ENCODE peak calls at places on chromosomes 6 and 20, in six cellular contexts. V, L, R, D, Q and E are unnamed samples.

GRCh38 chr6:56279346-56280080 is 32.1 kb upstream of the COL21A1 start:
- DNase-seq in V (no peak), L (peak), R (no peak), D (peak), Q (no peak), E (no peak)

GRCh38 chr6:26594730-26595632 is 1.8 kb upstream of the ABT1 start:
- DNase-seq in V (peak), L (peak), R (no peak), D (peak), Q (peak), E (peak)

GRCh38 chr6:152096863-152097496 is 289.5 kb downstream of the ESR1 start:
- DNase-seq in V (no peak), L (peak), R (no peak), D (no peak), Q (no peak), E (peak)

GRCh38 chr20:50271674-50272412 is 81.2 kb downstream of the CEBPB start:
- DNase-seq in V (no peak), L (no peak), R (no peak), D (no peak), Q (no peak), E (no peak)

GRCh38 chr20:48604426-48604825 is 223.4 kb downstream of the PREX1 start:
- DNase-seq in V (no peak), L (no peak), R (no peak), D (no peak), Q (no peak), E (no peak)

GRCh38 chr20:36847009-36847709 is 28.8 kb upstream of the TLDC2 start:
- DNase-seq in V (no peak), L (no peak), R (no peak), D (no peak), Q (no peak), E (peak)

GRCh38 chr6:93021235-93021909 is 398.0 kb downstream of the EPHA7 start:
- DNase-seq in V (no peak), L (no peak), R (no peak), D (no peak), Q (no peak), E (no peak)

GRCh38 chr6:53287336-53288225 is 61.2 kb downstream of the ELOVL5 start:
- DNase-seq in V (no peak), L (no peak), R (no peak), D (no peak), Q (no peak), E (no peak)

GRCh38 chr20:36391456-36391855 is 85.3 kb downstream of the DLGAP4 start:
- DNase-seq in V (no peak), L (no peak), R (no peak), D (no peak), Q (no peak), E (no peak)

GRCh38 chr6:136508701-136509387 is 41.4 kb downstream of the MAP7 start:
- DNase-seq in V (no peak), L (no peak), R (no peak), D (no peak), Q (no peak), E (no peak)

GRCh38 chr6:163710552-163710951 is 296.0 kb downstream of the QKI start:
- DNase-seq in V (no peak), L (no peak), R (no peak), D (no peak), Q (peak), E (no peak)

GRCh38 chr6:163712569-163712966 is 298.1 kb downstream of the QKI start:
- DNase-seq in V (no peak), L (no peak), R (no peak), D (no peak), Q (no peak), E (no peak)

GRCh38 chr6:163711071-163711470 is 296.6 kb downstream of the QKI start:
- DNase-seq in V (no peak), L (no peak), R (no peak), D (no peak), Q (no peak), E (no peak)

GRCh38 chr6:163712981-163713380 is 298.5 kb downstream of the QKI start:
- DNase-seq in V (no peak), L (no peak), R (no peak), D (no peak), Q (no peak), E (no peak)

GRCh38 chr6:163711615-163712568 is 297.4 kb downstream of the QKI start:
- DNase-seq in V (no peak), L (no peak), R (peak), D (peak), Q (no peak), E (no peak)
- TF ChIP-seq USF2 in V (no peak), L (no peak), R (no peak), D (no peak), Q (no peak), E (no peak)

GRCh38 chr6:149046164-149046821 is 271.2 kb upstream of the TAB2 start:
- DNase-seq in V (no peak), L (no peak), R (no peak), D (no peak), Q (no peak), E (no peak)

GRCh38 chr6:149044394-149044965 is 273.0 kb upstream of the TAB2 start:
- DNase-seq in V (no peak), L (no peak), R (no peak), D (no peak), Q (no peak), E (no peak)

GRCh38 chr6:149041953-149042352 is 275.6 kb upstream of the TAB2 start:
- DNase-seq in V (no peak), L (no peak), R (no peak), D (no peak), Q (no peak), E (no peak)

GRCh38 chr6:149045404-149045803 is 272.1 kb upstream of the TAB2 start:
- DNase-seq in V (no peak), L (no peak), R (no peak), D (peak), Q (no peak), E (no peak)

DNA sequence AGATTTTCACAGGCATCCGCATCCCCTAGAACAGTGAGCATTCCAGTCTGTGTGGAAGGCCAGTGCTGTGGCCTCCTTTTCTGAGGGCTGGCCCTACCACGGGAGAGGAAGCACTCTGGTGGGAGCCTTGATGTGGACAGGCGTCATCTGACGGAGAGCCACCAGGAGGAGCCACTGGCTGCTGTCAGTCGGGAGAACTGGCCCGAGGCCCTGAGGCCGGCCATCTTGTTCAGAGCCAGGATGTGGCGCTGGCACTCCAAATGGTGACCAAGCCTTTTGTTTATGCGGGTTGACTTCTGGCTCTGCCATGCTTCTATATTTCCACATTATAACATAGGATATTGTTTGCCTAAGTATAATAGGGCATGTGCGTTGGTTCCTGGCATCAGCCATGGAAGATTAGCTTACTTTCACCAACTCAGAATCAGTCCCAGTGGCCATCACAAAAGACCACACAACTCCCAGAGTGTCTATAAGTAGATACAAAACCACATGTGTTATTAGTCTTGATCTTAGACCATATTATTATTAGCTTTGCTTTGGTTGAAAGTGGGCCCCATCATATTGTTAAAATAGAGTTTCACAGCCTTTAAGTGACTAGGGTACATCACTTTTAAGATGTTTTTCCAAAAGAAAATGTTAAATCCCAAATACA is 273.9 kb upstream of the TAB2 start:
- DNase-seq in V (peak), L (peak), R (no peak), D (peak), Q (peak), E (no peak)
- TF ChIP-seq CEBPB in V (no peak), L (no peak), R (no peak), D (no peak), Q (no peak), E (no peak)

GRCh38 chr6:132202569-132202968 is 198.7 kb downstream of the MOXD1 start:
- DNase-seq in V (no peak), L (no peak), R (no peak), D (no peak), Q (no peak), E (peak)

GRCh38 chr6:132194529-132194928 is 206.7 kb downstream of the MOXD1 start:
- DNase-seq in V (no peak), L (no peak), R (no peak), D (no peak), Q (no peak), E (no peak)

GRCh38 chr6:132198896-132199295 is 202.4 kb downstream of the MOXD1 start:
- DNase-seq in V (no peak), L (no peak), R (no peak), D (no peak), Q (no peak), E (peak)

GRCh38 chr6:132199343-132199742 is 201.9 kb downstream of the MOXD1 start:
- DNase-seq in V (no peak), L (no peak), R (no peak), D (no peak), Q (no peak), E (peak)

DNA sequence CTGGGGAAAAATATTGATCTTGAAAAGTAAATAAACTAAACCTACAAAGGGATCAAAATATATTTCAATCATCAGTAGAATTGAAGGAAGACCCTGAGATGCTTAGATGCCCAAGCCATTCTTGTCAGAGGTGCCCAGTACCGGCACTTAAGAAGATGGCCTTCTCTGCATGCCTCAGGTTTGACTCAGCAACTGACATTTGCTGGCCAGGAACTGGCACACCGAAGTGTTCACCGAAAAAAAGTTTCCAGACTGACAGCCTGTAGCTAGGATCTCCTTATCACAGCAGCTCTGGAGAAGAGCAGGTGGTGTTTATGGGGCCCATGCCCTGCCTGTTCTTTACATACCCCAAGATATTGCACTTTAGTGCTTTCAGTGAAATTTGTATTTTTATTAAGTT is 203.2 kb downstream of the MOXD1 start:
- DNase-seq in V (no peak), L (no peak), R (no peak), D (no peak), Q (no peak), E (no peak)
- TF ChIP-seq USF2 in V (no peak), L (no peak), R (no peak), D (no peak), Q (no peak), E (no peak)

GRCh38 chr20:19995220-19995863 is 21.8 kb upstream of the NAA20 start:
- DNase-seq in V (no peak), L (peak), R (no peak), D (peak), Q (peak), E (peak)
- TF ChIP-seq CEBPB in V (no peak), L (no peak), R (no peak), D (no peak), Q (no peak), E (no peak)

DNA sequence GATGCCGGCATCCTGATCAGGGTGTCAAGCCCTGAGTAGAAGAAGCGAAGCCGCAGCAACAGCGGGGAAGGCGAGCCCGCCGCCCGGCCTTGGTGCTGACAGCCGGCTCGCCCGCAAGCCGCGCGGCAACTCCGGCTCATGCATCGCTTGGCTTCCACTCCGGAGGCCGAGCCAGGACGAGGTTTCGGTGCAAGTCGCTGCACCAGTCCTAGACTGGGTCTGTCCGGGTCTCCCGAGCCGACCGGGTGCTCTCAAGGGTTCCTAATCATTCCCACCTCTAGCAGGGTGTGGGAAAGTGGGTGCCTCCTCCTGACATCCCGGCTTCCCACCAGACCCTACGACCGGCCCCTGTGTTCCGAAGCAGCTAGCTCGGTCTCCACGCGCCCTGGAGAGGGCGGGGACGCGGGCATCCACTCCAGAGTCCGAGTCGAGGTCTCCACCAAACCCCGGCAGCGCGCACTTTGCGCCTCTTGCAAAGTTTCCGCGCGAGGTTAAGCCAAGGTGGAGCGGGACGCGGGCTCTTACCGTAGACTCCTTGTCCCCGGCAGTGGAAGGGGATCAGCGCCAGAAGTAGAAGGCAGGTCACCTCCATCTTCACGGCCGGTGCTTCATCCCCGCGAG is 1.4 kb downstream of the MDGA1 start:
- DNase-seq in V (peak), L (no peak), R (no peak), D (no peak), Q (no peak), E (peak)
- TF ChIP-seq USF2 in V (no peak), L (no peak), R (no peak), D (no peak), Q (no peak), E (no peak)

GRCh38 chr20:47221036-47221625 is 135.4 kb downstream of the ZMYND8 start:
- DNase-seq in V (no peak), L (no peak), R (peak), D (no peak), Q (no peak), E (no peak)

GRCh38 chr20:47217482-47218446 is 138.7 kb downstream of the ZMYND8 start:
- DNase-seq in V (no peak), L (no peak), R (no peak), D (no peak), Q (no peak), E (no peak)

GRCh38 chr20:47222728-47223127 is 133.8 kb downstream of the ZMYND8 start:
- DNase-seq in V (no peak), L (no peak), R (no peak), D (no peak), Q (no peak), E (no peak)

GRCh38 chr20:47216819-47217410 is 139.6 kb downstream of the ZMYND8 start:
- DNase-seq in V (no peak), L (no peak), R (no peak), D (no peak), Q (no peak), E (no peak)

GRCh38 chr20:47220161-47220582 is 136.3 kb downstream of the ZMYND8 start:
- DNase-seq in V (peak), L (peak), R (no peak), D (peak), Q (peak), E (no peak)
- TF ChIP-seq CEBPB in V (no peak), L (no peak), R (no peak), D (no peak), Q (no peak), E (no peak)

GRCh38 chr6:160041608-160042007 is 72.7 kb downstream of the IGF2R start:
- DNase-seq in V (no peak), L (no peak), R (no peak), D (peak), Q (no peak), E (peak)

GRCh38 chr6:160040527-160041264 is 71.8 kb downstream of the IGF2R start:
- DNase-seq in V (no peak), L (no peak), R (no peak), D (no peak), Q (no peak), E (no peak)

GRCh38 chr6:160043784-160044183 is 74.9 kb downstream of the IGF2R start:
- DNase-seq in V (no peak), L (no peak), R (no peak), D (no peak), Q (no peak), E (no peak)

GRCh38 chr6:160042788-160043301 is 74.0 kb downstream of the IGF2R start:
- DNase-seq in V (no peak), L (no peak), R (no peak), D (peak), Q (no peak), E (peak)

DNA sequence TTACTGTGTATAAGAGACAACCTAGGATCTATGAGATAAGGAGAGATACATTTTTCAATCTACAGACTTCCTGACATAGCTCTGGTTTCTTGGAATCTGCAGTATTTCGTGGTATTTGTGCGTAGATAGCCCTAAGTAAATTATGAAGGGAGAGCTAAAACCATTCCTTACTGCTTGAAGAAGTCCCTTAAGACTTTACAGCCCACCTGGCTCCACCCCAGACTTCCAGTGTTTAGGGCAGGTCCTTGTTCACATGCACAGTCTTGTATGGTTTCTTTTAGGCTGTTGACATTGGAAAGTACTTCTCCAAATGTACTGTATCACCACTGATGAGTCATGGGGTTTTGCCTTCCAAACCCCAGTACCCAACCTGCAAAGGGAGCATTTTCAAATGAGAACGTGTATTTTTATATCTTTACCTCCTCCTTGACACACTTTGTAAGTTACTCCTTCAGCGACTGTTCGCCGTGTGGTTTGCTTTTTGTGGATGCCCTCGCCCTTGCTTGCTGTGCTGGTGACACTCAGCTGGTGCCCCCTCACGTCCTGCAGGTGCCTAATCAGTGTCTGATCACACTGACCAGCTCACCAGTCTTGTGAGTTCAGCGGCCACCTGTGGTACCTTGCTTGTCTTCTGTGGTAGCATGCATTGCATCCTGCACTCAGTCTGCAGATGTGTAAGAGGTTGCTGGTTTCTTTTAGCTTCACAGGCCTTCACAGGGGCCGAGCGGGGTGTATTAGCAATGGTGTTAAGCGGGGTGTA is 73.3 kb downstream of the IGF2R start:
- DNase-seq in V (no peak), L (no peak), R (no peak), D (no peak), Q (no peak), E (peak)
- TF ChIP-seq USF2 in V (no peak), L (no peak), R (no peak), D (no peak), Q (no peak), E (no peak)

GRCh38 chr20:15166744-15167143 is 829.3 kb upstream of the FLRT3 start:
- DNase-seq in V (no peak), L (no peak), R (no peak), D (no peak), Q (no peak), E (no peak)

GRCh38 chr20:15162061-15162740 is 824.8 kb upstream of the FLRT3 start:
- DNase-seq in V (no peak), L (no peak), R (peak), D (no peak), Q (no peak), E (no peak)

GRCh38 chr20:15158438-15158990 is 821.1 kb upstream of the FLRT3 start:
- DNase-seq in V (no peak), L (no peak), R (no peak), D (peak), Q (no peak), E (no peak)

GRCh38 chr20:15164726-15165125 is 827.3 kb upstream of the FLRT3 start:
- DNase-seq in V (no peak), L (no peak), R (no peak), D (no peak), Q (no peak), E (no peak)

DNA sequence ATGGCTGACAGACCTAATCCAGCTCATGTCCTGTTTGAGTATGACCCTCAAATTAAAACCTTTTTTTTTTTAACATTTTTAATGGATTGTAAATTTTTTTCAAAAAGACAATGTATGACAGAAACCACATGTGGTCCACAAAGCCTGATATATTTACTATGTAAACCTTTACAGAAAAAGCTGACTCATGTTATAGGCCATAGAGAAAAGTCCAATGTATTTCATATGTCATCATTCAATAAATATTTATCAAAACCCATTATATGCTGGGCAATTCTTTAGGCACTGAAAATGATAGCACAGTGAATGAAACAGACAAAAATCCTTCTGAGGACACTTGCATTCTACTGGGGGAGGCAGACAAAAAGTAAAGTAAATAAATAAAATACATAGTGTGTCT is 826.2 kb upstream of the FLRT3 start:
- DNase-seq in V (no peak), L (no peak), R (no peak), D (peak), Q (no peak), E (no peak)
- TF ChIP-seq CEBPB in V (no peak), L (no peak), R (no peak), D (no peak), Q (no peak), E (no peak)

GRCh38 chr6:87289571-87289970 is 32.8 kb upstream of the SMIM8 start:
- DNase-seq in V (no peak), L (no peak), R (no peak), D (no peak), Q (no peak), E (no peak)
- TF ChIP-seq USF2 in V (no peak), L (no peak), R (no peak), D (no peak), Q (no peak), E (no peak)